ENCODE peak calls at places on chromosomes 5 and 9, in five cellular contexts. Z is spleen, W is heart left ventricle, U is ovary, V is fibroblast of lung. D is an unnamed sample.

GRCh38 chr5:171747061-171747859 is 38.4 kb upstream of the SMIM23 start:
- DNase-seq in U (no peak), V (no peak), Z (no peak), W (no peak), D (no peak)

GRCh38 chr9:12923472-12924009 is 148.7 kb downstream of the LURAP1L start:
- DNase-seq in Z (no peak), U (no peak), W (peak), V (peak), D (peak)

GRCh38 chr5:111948517-111948916 is 191.5 kb upstream of the NREP start:
- DNase-seq in U (no peak), Z (no peak), V (peak), W (no peak), D (no peak)

GRCh38 chr9:35452481-35452880 is 37.4 kb upstream of the RUSC2 start:
- DNase-seq in V (no peak), Z (no peak), W (no peak), U (no peak), D (no peak)

GRCh38 chr5:77599676-77600075 is 38.8 kb downstream of the OTP start:
- DNase-seq in Z (no peak), W (no peak), U (no peak), V (no peak), D (no peak)

GRCh38 chr5:107704686-107705389 is 34.1 kb upstream of the EFNA5 start:
- DNase-seq in U (no peak), Z (no peak), W (no peak), V (peak), D (no peak)

GRCh38 chr5:123881791-123882244 is 369.8 kb downstream of the CSNK1G3 start:
- DNase-seq in W (no peak), U (no peak), V (peak), Z (no peak), D (no peak)

GRCh38 chr5:100802188-100802587 is 100.9 kb downstream of the ST8SIA4 start:
- DNase-seq in W (no peak), V (no peak), Z (no peak), U (no peak), D (no peak)

DNA sequence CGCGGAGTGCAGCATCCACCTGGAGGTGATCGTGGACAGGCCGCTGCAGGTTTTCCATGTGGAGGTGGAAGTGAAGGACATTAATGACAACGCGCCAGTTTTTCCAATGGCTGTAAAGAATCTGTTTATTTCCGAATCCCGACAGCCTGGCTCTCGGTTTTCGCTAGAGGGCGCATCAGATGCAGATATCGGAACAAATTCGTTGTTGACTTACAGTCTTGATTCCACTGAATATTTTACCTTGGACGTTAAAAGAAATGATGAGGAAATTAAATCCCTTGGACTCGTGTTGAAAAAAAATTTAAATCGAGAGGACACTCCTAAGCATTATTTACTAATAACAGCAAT is 611 bp downstream of the PCDHA3 start:
- DNase-seq in V (no peak), U (no peak), Z (no peak), W (no peak), D (no peak)
- TF ChIP-seq CTCF in V (peak), U (no peak), Z (peak), W (peak), D (no peak)

GRCh38 chr9:93286252-93287188 is 102.6 kb downstream of the WNK2 start:
- DNase-seq in U (no peak), V (no peak), Z (no peak), W (no peak), D (no peak)

GRCh38 chr9:93288891-93289883 is 105.2 kb downstream of the WNK2 start:
- DNase-seq in W (no peak), U (no peak), Z (peak), V (peak), D (no peak)

GRCh38 chr9:93288341-93288740 is 104.4 kb downstream of the WNK2 start:
- DNase-seq in Z (peak), V (no peak), U (no peak), W (no peak), D (no peak)

GRCh38 chr9:93287189-93287552 is 103.2 kb downstream of the WNK2 start:
- DNase-seq in W (no peak), U (no peak), Z (peak), V (no peak), D (no peak)

GRCh38 chr9:93287593-93287992 is 103.7 kb downstream of the WNK2 start:
- DNase-seq in W (no peak), Z (no peak), V (no peak), U (no peak), D (no peak)
- H3K27ac ChIP-seq in W (no peak), Z (no peak), V (no peak), U (no peak), D (no peak)

GRCh38 chr9:121999556-121999955 is 93.6 kb downstream of the TTLL11 start:
- DNase-seq in W (no peak), Z (no peak), V (no peak), U (no peak), D (no peak)
- H3K4me3 ChIP-seq in W (no peak), Z (no peak), V (no peak), U (no peak), D (no peak)

GRCh38 chr5:81826128-81826527 is 75.2 kb upstream of the SSBP2 start:
- DNase-seq in W (no peak), U (no peak), V (no peak), Z (no peak), D (no peak)
- TF ChIP-seq CTCF in W (no peak), U (no peak), V (no peak), Z (no peak), D (no peak)

GRCh38 chr9:110807956-110808598 is 139.5 kb downstream of the MUSK start:
- DNase-seq in Z (no peak), U (no peak), V (peak), W (no peak), D (no peak)
- H3K27ac ChIP-seq in Z (no peak), U (no peak), V (no peak), W (no peak), D (no peak)

DNA sequence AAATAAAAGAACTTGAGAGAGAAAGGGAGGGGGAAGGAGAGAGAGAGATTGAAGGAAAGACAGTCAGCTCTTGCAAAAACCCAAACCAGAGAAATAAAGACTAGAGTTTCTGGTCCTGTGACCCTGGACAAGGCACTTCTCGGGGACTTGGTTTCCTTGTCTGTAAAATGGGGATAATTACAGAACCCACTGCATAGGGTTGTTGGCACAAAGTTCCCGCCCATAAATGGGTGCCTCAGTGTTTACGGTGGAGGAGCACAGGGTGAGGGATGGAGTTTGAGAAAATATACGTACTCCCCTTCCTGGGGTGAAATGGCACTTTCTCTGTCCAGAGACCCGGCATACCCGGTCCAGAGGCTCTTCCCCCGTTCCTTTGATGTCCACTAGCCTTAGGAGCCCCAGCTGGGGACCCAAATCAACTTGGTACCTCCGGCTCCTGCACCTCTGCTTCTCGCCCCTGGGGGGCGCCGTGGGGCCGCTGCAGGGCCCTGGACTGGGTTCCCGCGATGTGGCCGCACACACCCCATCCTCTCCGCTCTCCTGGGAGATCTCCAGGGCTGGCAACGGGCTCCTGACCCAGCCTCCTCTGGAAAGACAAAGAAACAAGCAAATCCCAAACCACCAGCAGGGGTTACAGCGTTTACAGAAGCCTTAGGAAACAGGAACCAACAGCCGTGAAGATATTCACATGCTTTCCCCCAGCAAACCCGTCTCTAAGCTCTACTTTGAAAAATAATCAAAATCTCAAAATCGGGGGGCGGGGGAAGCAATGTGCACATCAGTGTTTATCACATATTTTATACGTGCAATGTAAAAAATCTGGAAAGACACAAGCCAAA is 26.3 kb downstream of the PTGES start:
- DNase-seq in U (peak), W (peak), V (peak), Z (peak), D (no peak)
- H3K4me3 ChIP-seq in U (no peak), W (no peak), V (no peak), Z (no peak), D (peak)

GRCh38 chr9:137612741-137613142 is 6.1 kb upstream of the EHMT1 start:
- DNase-seq in V (no peak), Z (no peak), U (no peak), W (peak), D (no peak)

GRCh38 chr9:137615387-137615871 is 3.4 kb upstream of the EHMT1 start:
- DNase-seq in U (no peak), W (no peak), V (no peak), Z (peak), D (no peak)

GRCh38 chr9:137613738-137614523 is 4.9 kb upstream of the EHMT1 start:
- DNase-seq in Z (no peak), U (no peak), W (no peak), V (no peak), D (no peak)

GRCh38 chr9:137613259-137613658 is 5.5 kb upstream of the EHMT1 start:
- DNase-seq in Z (no peak), V (no peak), W (no peak), U (no peak), D (no peak)

DNA sequence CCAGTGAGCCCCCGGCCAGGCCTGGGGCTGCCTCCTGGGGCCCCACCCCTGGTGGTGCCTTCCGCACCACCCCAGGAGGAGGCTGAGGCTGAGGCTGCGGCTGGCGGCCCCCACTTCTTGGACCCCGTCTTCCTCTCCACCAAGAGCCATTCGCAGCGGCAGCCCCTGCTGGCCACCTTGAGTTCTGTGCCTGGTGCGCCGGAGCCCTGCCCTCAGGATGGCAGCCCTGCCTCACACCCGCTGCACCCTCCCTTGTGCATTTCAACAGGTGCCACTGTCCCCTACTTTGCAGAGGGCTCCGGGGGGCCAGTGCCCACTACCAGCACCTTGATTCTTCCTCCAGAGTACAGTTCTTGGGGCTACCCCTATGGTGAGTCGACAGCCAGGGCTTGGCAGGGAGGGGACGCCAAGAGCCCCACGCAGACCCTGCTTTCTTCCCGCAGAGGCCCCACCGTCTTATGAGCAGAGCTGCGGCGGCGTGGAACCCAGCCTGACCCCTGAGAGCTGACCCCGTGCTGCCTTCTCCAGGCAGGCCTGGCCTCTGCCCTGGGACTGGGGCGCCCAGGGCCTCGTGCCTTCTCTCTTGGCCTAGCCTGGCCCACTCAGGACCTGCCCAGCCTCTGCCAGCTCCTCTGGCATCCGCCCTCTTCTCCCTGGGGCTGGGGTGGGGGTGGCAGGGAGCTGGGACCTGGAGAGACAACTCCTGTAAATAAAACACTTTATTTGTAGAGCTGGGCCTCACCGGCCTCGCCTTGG is 4.0 kb upstream of the EHMT1 start:
- DNase-seq in V (no peak), W (no peak), Z (peak), U (no peak), D (no peak)
- TF ChIP-seq CTCF in V (no peak), W (no peak), Z (no peak), U (no peak), D (no peak)

GRCh38 chr5:78975035-78975434 is 10.1 kb downstream of the ARSB start:
- DNase-seq in U (no peak), V (no peak), W (no peak), Z (no peak), D (no peak)

GRCh38 chr5:78974011-78974410 is 11.1 kb downstream of the ARSB start:
- DNase-seq in V (no peak), W (peak), Z (no peak), U (no peak), D (no peak)

GRCh38 chr5:78971998-78972397 is 13.1 kb downstream of the ARSB start:
- DNase-seq in U (no peak), V (no peak), Z (no peak), W (no peak), D (no peak)

GRCh38 chr5:78968781-78969180 is 16.3 kb downstream of the ARSB start:
- DNase-seq in Z (no peak), U (no peak), W (no peak), V (no peak), D (no peak)

GRCh38 chr5:78972654-78973428 is 12.3 kb downstream of the ARSB start:
- DNase-seq in U (peak), Z (no peak), V (peak), W (no peak), D (no peak)
- H3K27ac ChIP-seq in U (no peak), Z (no peak), V (no peak), W (no peak), D (no peak)

DNA sequence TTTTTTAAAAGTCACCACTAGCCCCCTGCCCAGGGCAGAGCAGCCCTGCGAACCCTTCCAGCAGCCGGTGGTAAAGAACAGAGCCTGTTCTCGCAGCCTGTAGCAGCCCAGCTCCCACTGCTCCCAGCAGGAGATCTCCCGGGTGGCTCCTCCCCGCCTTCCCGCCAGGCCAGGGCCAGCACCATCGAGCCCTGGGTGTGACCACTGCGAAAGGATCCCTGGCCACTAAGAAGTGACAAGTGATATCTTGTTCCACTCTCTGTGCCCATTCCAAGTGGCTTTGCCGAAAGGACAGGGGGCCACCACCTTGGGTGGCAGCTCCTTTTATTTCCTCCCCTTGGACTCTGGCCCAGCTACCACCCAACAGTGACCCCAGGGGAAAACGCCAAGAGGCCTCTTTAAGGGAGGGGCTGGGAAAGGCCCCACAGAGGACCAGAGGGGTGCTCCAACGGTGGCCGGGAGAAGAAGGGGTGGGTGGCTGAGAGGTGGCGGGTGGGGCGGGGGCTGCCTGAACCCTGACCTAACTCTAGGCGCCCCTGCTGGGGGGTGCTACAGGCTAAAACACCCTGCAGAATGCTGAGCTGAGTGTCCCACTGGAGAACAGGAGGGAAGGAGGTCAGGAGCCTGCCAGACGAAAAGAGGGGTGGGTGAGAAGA is 1.6 kb downstream of the NACC2 start:
- DNase-seq in W (peak), Z (no peak), U (peak), V (peak), D (no peak)
- H3K4me3 ChIP-seq in W (peak), Z (peak), U (peak), V (peak), D (peak)